ENCODE peak calls at places on chromosomes 4 and X, in eight cellular contexts. Y is foreskin melanocyte, V is SK-N-SH, O is HTR-8/SVneo, G is NCI-H1105, H is bronchial epithelial cell, A is AG08396, E is naive B cell. L is an unnamed sample.

GRCh38 chr4:26076000-26076587 is 162.1 kb downstream of the SMIM20 start:
- DNase-seq in Y (no peak), A (no peak), H (peak; percentile 83), V (no peak), E (no peak), O (no peak), G (no peak), L (no peak)

GRCh38 chr4:954211-955020 is 19.0 kb downstream of the DGKQ start:
- DNase-seq in E (no peak), H (no peak), Y (no peak), V (no peak), A (no peak), G (no peak), O (no peak), L (no peak)

GRCh38 chrX:126137899-126138298 is 28.2 kb downstream of the DCAF12L2 start:
- DNase-seq in E (no peak), V (peak; percentile 8), Y (no peak), G (no peak), H (peak; percentile 0), A (no peak), O (no peak), L (no peak)

GRCh38 chrX:148574247-148574973 is 74.0 kb downstream of the AFF2 start:
- DNase-seq in Y (no peak), H (peak; percentile 4), V (no peak), A (no peak), G (no peak), E (no peak), O (no peak), L (no peak)

GRCh38 chr4:77354550-77354949 is 197.5 kb downstream of the CCNG2 start:
- DNase-seq in V (no peak), H (no peak), A (no peak), G (no peak), E (no peak), O (no peak), Y (no peak), L (no peak)

GRCh38 chr4:152894673-152895072 is 41.5 kb upstream of the FHDC1 start:
- DNase-seq in G (no peak), H (peak; percentile 78), V (no peak), A (peak; percentile 10), E (no peak), O (no peak), Y (no peak), L (no peak)

GRCh38 chr4:152564336-152564735 is 28.4 kb upstream of the FBXW7 start:
- DNase-seq in E (no peak), G (no peak), O (no peak), H (no peak), Y (no peak), V (no peak), A (no peak), L (no peak)

GRCh38 chrX:4091046-4091760 is 377.8 kb upstream of the PRKX start:
- DNase-seq in E (no peak), O (no peak), A (no peak), H (peak; percentile 20), Y (peak; percentile 1), G (no peak), V (no peak), L (no peak)

GRCh38 chr4:144421056-144421455 is 224.9 kb upstream of the HHIP start:
- DNase-seq in H (no peak), Y (no peak), G (no peak), E (no peak), A (no peak), O (no peak), V (no peak), L (no peak)

GRCh38 chr4:24559889-24560288 is 24.5 kb downstream of the DHX15 start:
- DNase-seq in O (no peak), E (no peak), H (peak; percentile 49), V (no peak), A (no peak), G (no peak), Y (no peak), L (no peak)

GRCh38 chrX:108167211-108167872 is 75.8 kb downstream of the ATG4A start:
- DNase-seq in G (no peak), Y (no peak), H (peak; percentile 66), V (no peak), A (no peak), O (peak; percentile 15), E (no peak), L (no peak)

GRCh38 chrX:38312436-38312835 is 14.9 kb downstream of the RPGR start:
- DNase-seq in E (no peak), V (no peak), G (no peak), H (peak; percentile 88), A (no peak), Y (no peak), O (peak; percentile 23), L (no peak)

GRCh38 chr4:140281828-140282227 is 91.6 kb upstream of the SCOC start:
- DNase-seq in G (no peak), H (peak; percentile 29), E (no peak), O (no peak), Y (no peak), V (no peak), A (no peak), L (no peak)

GRCh38 chr4:139599594-139600374 is 43.8 kb upstream of the SETD7 start:
- DNase-seq in A (no peak), G (no peak), H (peak; percentile 97), E (no peak), V (no peak), Y (no peak), O (no peak), L (no peak)

GRCh38 chr4:176185068-176185467 is 10.3 kb downstream of the SPATA4 start:
- DNase-seq in E (no peak), G (no peak), A (peak; percentile 58), O (peak; percentile 20), Y (no peak), H (peak; percentile 79), V (no peak), L (no peak)

GRCh38 chr4:175380841-175381240 is 431.2 kb downstream of the GPM6A start:
- DNase-seq in H (no peak), G (no peak), O (no peak), A (no peak), Y (no peak), V (no peak), E (no peak), L (no peak)

GRCh38 chr4:176270669-176271068 is 1.6 kb upstream of the ASB5 start:
- DNase-seq in V (no peak), Y (peak; percentile 64), H (peak; percentile 99), A (peak; percentile 88), G (peak; percentile 7), E (no peak), O (peak; percentile 84), L (no peak)

GRCh38 chr4:4981427-4981826 is 37.8 kb downstream of the CYTL1 start:
- DNase-seq in A (no peak), G (no peak), O (no peak), H (no peak), V (no peak), Y (no peak), E (no peak), L (no peak)

GRCh38 chr4:140523857-140524742 is at the start of gene ELMOD2:
- DNase-seq in Y (peak; percentile 95), H (peak; percentile 88), O (peak; percentile 95), E (peak; percentile 97), G (peak; percentile 94), A (peak; percentile 99), V (peak; percentile 98), L (peak; percentile 96)

GRCh38 chr4:109916003-109916399 is 3.3 kb downstream of the EGF start:
- DNase-seq in Y (no peak), H (no peak), G (no peak), O (no peak), V (no peak), A (no peak), E (no peak), L (no peak)

GRCh38 chr4:85486425-85487101 is 11.6 kb downstream of the ARHGAP24 start:
- DNase-seq in G (no peak), H (peak; percentile 53), E (no peak), O (no peak), Y (no peak), V (no peak), A (peak; percentile 14), L (no peak)